ENCODE peak calls at places on chromosomes 12 and 14, in six cellular contexts. One of them, this sample, is unnamed.
A peak's percentile ranks its signal among the peaks of the same experiment; 100 is the strongest.

GRCh38 chr12:49328816-49329215 is 5.8 kb downstream of the TROAP start:
- DNase-seq in psoas muscle: no peak
- DNase-seq in fibroblast of pulmonary artery: no peak
- DNase-seq in astrocyte of the spinal cord: no peak
- DNase-seq in SJSA1: no peak
- DNase-seq in fibroblast of the aortic adventitia: no peak
- DNase-seq in this sample: no peak

GRCh38 chr12:116423053-116423452 is 136.1 kb upstream of the MAP1LC3B2 start:
- DNase-seq in fibroblast of the aortic adventitia: peak; percentile 95
- DNase-seq in SJSA1: no peak
- DNase-seq in fibroblast of pulmonary artery: peak; percentile 91
- DNase-seq in psoas muscle: no peak
- DNase-seq in astrocyte of the spinal cord: peak; percentile 26
- DNase-seq in this sample: peak; percentile 62

GRCh38 chr12:64781374-64782029 is 22.3 kb upstream of the GNS start:
- DNase-seq in fibroblast of pulmonary artery: no peak
- DNase-seq in fibroblast of the aortic adventitia: no peak
- DNase-seq in SJSA1: no peak
- DNase-seq in psoas muscle: no peak
- DNase-seq in astrocyte of the spinal cord: no peak
- DNase-seq in this sample: no peak

GRCh38 chr12:51631591-51631990 is 40.6 kb downstream of the SCN8A start:
- DNase-seq in psoas muscle: no peak
- DNase-seq in fibroblast of pulmonary artery: peak; percentile 29
- DNase-seq in fibroblast of the aortic adventitia: peak; percentile 55
- DNase-seq in astrocyte of the spinal cord: peak; percentile 70
- DNase-seq in SJSA1: no peak
- DNase-seq in this sample: peak; percentile 21

GRCh38 chr12:132477703-132478432 is 12.1 kb upstream of the FBRSL1 start:
- DNase-seq in SJSA1: no peak
- DNase-seq in astrocyte of the spinal cord: no peak
- DNase-seq in fibroblast of the aortic adventitia: no peak
- DNase-seq in psoas muscle: peak; percentile 21
- DNase-seq in fibroblast of pulmonary artery: no peak
- DNase-seq in this sample: no peak

GRCh38 chr12:7498832-7499231 is 4.7 kb downstream of the CD163 start:
- DNase-seq in SJSA1: peak; percentile 65
- DNase-seq in fibroblast of the aortic adventitia: peak; percentile 90
- DNase-seq in fibroblast of pulmonary artery: peak; percentile 37
- DNase-seq in astrocyte of the spinal cord: peak; percentile 80
- DNase-seq in psoas muscle: no peak
- DNase-seq in this sample: peak; percentile 89

GRCh38 chr12:109881752-109882151 is 1.4 kb upstream of the GLTP start:
- DNase-seq in SJSA1: no peak
- DNase-seq in psoas muscle: no peak
- DNase-seq in astrocyte of the spinal cord: no peak
- DNase-seq in fibroblast of pulmonary artery: no peak
- DNase-seq in fibroblast of the aortic adventitia: no peak
- DNase-seq in this sample: no peak

GRCh38 chr14:91770185-91770584 is 38.3 kb upstream of the CATSPERB start:
- DNase-seq in fibroblast of pulmonary artery: no peak
- DNase-seq in SJSA1: no peak
- DNase-seq in psoas muscle: no peak
- DNase-seq in fibroblast of the aortic adventitia: no peak
- DNase-seq in astrocyte of the spinal cord: no peak
- DNase-seq in this sample: no peak

GRCh38 chr14:24430682-24431568 is 1.2 kb downstream of the KHNYN start:
- DNase-seq in fibroblast of pulmonary artery: peak; percentile 46
- DNase-seq in psoas muscle: no peak
- DNase-seq in fibroblast of the aortic adventitia: peak; percentile 85
- DNase-seq in astrocyte of the spinal cord: peak; percentile 40
- DNase-seq in SJSA1: peak; percentile 48
- DNase-seq in this sample: peak; percentile 50

GRCh38 chr12:93403988-93404803 is 26.5 kb downstream of the NUDT4 start:
- DNase-seq in fibroblast of pulmonary artery: peak; percentile 49
- DNase-seq in astrocyte of the spinal cord: no peak
- DNase-seq in psoas muscle: no peak
- DNase-seq in SJSA1: no peak
- DNase-seq in fibroblast of the aortic adventitia: no peak
- DNase-seq in this sample: no peak

GRCh38 chr12:25194722-25195055 is 271 bp downstream of the DNAI7 start:
- DNase-seq in fibroblast of the aortic adventitia: no peak
- DNase-seq in psoas muscle: no peak
- DNase-seq in fibroblast of pulmonary artery: no peak
- DNase-seq in SJSA1: no peak
- DNase-seq in astrocyte of the spinal cord: no peak
- DNase-seq in this sample: no peak

GRCh38 chr12:13024151-13024946 is 19.8 kb upstream of the FAM234B start:
- DNase-seq in SJSA1: no peak
- DNase-seq in psoas muscle: no peak
- DNase-seq in fibroblast of the aortic adventitia: peak; percentile 77
- DNase-seq in fibroblast of pulmonary artery: peak; percentile 86
- DNase-seq in astrocyte of the spinal cord: peak; percentile 77
- DNase-seq in this sample: peak; percentile 51

GRCh38 chr12:19689801-19690472 is 250.6 kb downstream of the AEBP2 start:
- DNase-seq in fibroblast of the aortic adventitia: no peak
- DNase-seq in psoas muscle: no peak
- DNase-seq in astrocyte of the spinal cord: no peak
- DNase-seq in fibroblast of pulmonary artery: no peak
- DNase-seq in SJSA1: no peak
- DNase-seq in this sample: no peak

GRCh38 chr14:80271389-80271788 is 60.1 kb upstream of the DIO2 start:
- DNase-seq in psoas muscle: no peak
- DNase-seq in fibroblast of the aortic adventitia: no peak
- DNase-seq in fibroblast of pulmonary artery: peak; percentile 46
- DNase-seq in astrocyte of the spinal cord: no peak
- DNase-seq in SJSA1: no peak
- DNase-seq in this sample: no peak
- H3K4me3 ChIP-seq in psoas muscle: no peak overlapping the region
- H3K4me3 ChIP-seq in fibroblast of the aortic adventitia: no peak overlapping the region
- H3K4me3 ChIP-seq in fibroblast of pulmonary artery: no peak overlapping the region
- H3K4me3 ChIP-seq in astrocyte of the spinal cord: no peak overlapping the region
- H3K4me3 ChIP-seq in SJSA1: no peak overlapping the region
- H3K4me3 ChIP-seq in this sample: no peak overlapping the region

GRCh38 chr12:92289611-92290010 is 144.0 kb upstream of the BTG1 start:
- DNase-seq in fibroblast of pulmonary artery: no peak
- DNase-seq in fibroblast of the aortic adventitia: no peak
- DNase-seq in astrocyte of the spinal cord: no peak
- DNase-seq in psoas muscle: no peak
- DNase-seq in SJSA1: no peak
- DNase-seq in this sample: no peak

GRCh38 chr12:92292016-92292415 is 146.4 kb upstream of the BTG1 start:
- DNase-seq in psoas muscle: no peak
- DNase-seq in fibroblast of pulmonary artery: no peak
- DNase-seq in SJSA1: no peak
- DNase-seq in astrocyte of the spinal cord: no peak
- DNase-seq in fibroblast of the aortic adventitia: no peak
- DNase-seq in this sample: no peak

GRCh38 chr12:92288533-92288932 is 142.9 kb upstream of the BTG1 start:
- DNase-seq in SJSA1: no peak
- DNase-seq in psoas muscle: no peak
- DNase-seq in astrocyte of the spinal cord: no peak
- DNase-seq in fibroblast of the aortic adventitia: no peak
- DNase-seq in fibroblast of pulmonary artery: no peak
- DNase-seq in this sample: no peak

GRCh38 chr12:92290881-92291280 is 145.2 kb upstream of the BTG1 start:
- DNase-seq in fibroblast of pulmonary artery: no peak
- DNase-seq in astrocyte of the spinal cord: peak; percentile 18
- DNase-seq in SJSA1: no peak
- DNase-seq in psoas muscle: no peak
- DNase-seq in fibroblast of the aortic adventitia: no peak
- DNase-seq in this sample: no peak

GRCh38 chr12:92290016-92290685 is 144.5 kb upstream of the BTG1 start:
- DNase-seq in astrocyte of the spinal cord: peak; percentile 57
- DNase-seq in SJSA1: no peak
- DNase-seq in fibroblast of pulmonary artery: peak; percentile 54
- DNase-seq in fibroblast of the aortic adventitia: peak; percentile 75
- DNase-seq in psoas muscle: no peak
- DNase-seq in this sample: no peak
- H3K4me3 ChIP-seq in astrocyte of the spinal cord: no peak overlapping the region
- H3K4me3 ChIP-seq in SJSA1: no peak overlapping the region
- H3K4me3 ChIP-seq in fibroblast of pulmonary artery: no peak overlapping the region
- H3K4me3 ChIP-seq in fibroblast of the aortic adventitia: no peak overlapping the region
- H3K4me3 ChIP-seq in psoas muscle: no peak overlapping the region
- H3K4me3 ChIP-seq in this sample: no peak overlapping the region

DNA sequence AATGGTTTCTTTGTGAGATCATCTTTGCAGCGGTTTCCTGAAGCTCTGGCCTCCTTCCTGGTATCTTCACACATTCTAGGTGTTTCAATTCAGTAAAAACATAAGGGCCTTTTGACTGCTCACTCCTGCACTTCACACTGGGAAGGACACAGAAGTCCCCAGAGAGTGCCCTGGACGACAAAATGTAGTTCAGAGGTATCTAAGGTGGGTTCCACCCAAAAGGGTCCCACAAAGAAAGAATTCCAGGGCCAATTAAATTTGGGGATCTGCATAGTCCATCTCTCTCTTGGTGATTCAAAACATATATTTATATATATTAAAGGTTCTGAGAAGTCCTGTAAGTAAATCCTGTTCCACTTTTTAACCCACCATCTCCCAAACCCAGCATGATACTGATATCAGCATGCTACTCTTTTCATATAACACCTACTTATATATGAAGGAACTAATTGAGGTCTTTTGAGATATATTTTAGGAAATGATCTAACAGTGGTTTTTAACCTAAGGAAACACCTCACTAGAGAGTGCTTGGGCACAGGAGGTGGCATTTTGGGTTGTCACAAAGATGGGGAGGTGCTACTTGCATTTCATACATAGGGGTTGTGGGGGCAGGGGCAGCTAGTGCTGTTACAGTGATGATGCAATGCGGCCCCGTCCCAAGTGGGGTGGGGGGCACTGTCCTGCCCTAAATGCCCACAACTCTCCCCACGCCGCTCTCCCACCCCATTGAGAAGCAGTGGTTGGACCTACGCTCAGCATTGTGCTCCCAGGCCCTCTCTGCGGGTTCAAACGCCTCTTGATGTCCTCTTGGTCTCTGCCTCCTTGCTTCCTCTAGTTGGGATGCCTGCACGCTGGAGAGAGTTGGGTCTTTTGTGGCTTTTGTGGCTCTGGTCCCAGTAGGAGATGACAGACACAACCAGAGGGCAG is 109.4 kb downstream of the ARF6 start:
- DNase-seq in fibroblast of the aortic adventitia: no peak
- DNase-seq in psoas muscle: peak; percentile 58
- DNase-seq in fibroblast of pulmonary artery: no peak
- DNase-seq in SJSA1: no peak
- DNase-seq in astrocyte of the spinal cord: no peak
- DNase-seq in this sample: no peak
- H3K4me3 ChIP-seq in fibroblast of the aortic adventitia: no peak overlapping the region
- H3K4me3 ChIP-seq in psoas muscle: peak overlapping the region; percentile 73
- H3K4me3 ChIP-seq in fibroblast of pulmonary artery: no peak overlapping the region
- H3K4me3 ChIP-seq in SJSA1: peak overlapping the region; percentile 32
- H3K4me3 ChIP-seq in astrocyte of the spinal cord: no peak overlapping the region
- H3K4me3 ChIP-seq in this sample: no peak overlapping the region

GRCh38 chr14:33733310-33733709 is 217.6 kb downstream of the EGLN3 start:
- DNase-seq in fibroblast of pulmonary artery: no peak
- DNase-seq in psoas muscle: no peak
- DNase-seq in astrocyte of the spinal cord: no peak
- DNase-seq in SJSA1: no peak
- DNase-seq in fibroblast of the aortic adventitia: no peak
- DNase-seq in this sample: no peak

GRCh38 chr14:33736979-33737378 is 213.9 kb downstream of the EGLN3 start:
- DNase-seq in psoas muscle: no peak
- DNase-seq in fibroblast of pulmonary artery: no peak
- DNase-seq in astrocyte of the spinal cord: no peak
- DNase-seq in fibroblast of the aortic adventitia: no peak
- DNase-seq in SJSA1: no peak
- DNase-seq in this sample: no peak

GRCh38 chr14:33736299-33736698 is 214.6 kb downstream of the EGLN3 start:
- DNase-seq in psoas muscle: no peak
- DNase-seq in SJSA1: no peak
- DNase-seq in astrocyte of the spinal cord: no peak
- DNase-seq in fibroblast of the aortic adventitia: no peak
- DNase-seq in fibroblast of pulmonary artery: no peak
- DNase-seq in this sample: no peak

GRCh38 chr14:33733721-33734120 is 217.2 kb downstream of the EGLN3 start:
- DNase-seq in SJSA1: no peak
- DNase-seq in fibroblast of pulmonary artery: no peak
- DNase-seq in fibroblast of the aortic adventitia: no peak
- DNase-seq in astrocyte of the spinal cord: no peak
- DNase-seq in psoas muscle: no peak
- DNase-seq in this sample: no peak

DNA sequence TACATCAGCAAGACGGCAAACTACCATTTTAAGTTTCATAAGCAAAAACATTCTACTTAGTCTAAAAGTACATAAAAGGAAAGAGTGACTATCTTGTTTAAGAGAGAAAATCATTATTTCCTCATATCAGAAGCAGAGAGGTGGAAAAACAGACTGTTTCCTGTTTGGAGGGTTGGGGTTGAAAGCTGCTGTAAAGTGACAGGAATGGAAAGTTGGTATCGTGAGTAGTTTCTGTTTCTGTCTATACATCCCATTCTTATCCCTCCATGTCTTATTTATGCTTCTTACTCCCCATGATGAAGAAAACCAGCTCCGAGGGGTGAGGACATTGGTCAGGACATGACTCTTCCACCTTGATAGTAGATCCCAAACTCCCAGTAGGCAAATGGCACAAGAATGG is 216.5 kb downstream of the EGLN3 start:
- DNase-seq in SJSA1: no peak
- DNase-seq in fibroblast of the aortic adventitia: no peak
- DNase-seq in astrocyte of the spinal cord: no peak
- DNase-seq in fibroblast of pulmonary artery: no peak
- DNase-seq in psoas muscle: no peak
- DNase-seq in this sample: no peak
- H3K4me3 ChIP-seq in SJSA1: no peak overlapping the region
- H3K4me3 ChIP-seq in fibroblast of the aortic adventitia: no peak overlapping the region
- H3K4me3 ChIP-seq in astrocyte of the spinal cord: no peak overlapping the region
- H3K4me3 ChIP-seq in fibroblast of pulmonary artery: no peak overlapping the region
- H3K4me3 ChIP-seq in psoas muscle: no peak overlapping the region
- H3K4me3 ChIP-seq in this sample: no peak overlapping the region

DNA sequence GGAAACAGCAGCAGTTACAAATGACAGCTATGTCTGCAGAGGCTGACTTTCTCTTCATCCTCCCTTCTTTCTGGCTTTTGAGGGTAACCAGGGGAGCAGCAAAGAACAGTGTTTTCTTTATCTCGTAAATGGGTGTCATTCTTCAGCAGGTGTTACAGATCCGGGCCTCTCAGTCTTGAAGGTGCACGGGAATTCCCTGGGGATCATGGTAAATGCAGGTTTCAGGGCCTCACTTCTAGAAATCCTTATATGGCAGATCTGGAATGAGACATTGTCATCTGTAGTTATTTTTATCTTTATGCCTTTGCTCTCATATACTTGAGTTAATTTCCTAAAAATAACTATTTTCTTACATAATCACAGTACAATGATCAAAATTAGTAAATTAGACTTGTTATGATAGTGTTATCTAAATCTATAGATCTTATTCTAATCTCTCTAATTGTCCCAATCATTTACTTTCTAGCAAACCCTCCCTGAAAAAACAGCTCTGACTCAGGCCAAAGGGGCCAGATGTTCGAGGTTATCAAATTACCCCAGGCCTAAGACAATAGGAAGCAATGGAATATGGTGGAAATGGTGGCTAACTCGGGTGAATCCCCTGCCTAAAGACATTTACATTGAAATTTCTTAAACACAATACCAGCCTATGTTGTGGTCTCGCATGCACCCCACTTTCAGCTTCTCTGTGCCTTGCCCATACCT is 145.0 kb downstream of the CAND1 start:
- DNase-seq in SJSA1: no peak
- DNase-seq in astrocyte of the spinal cord: no peak
- DNase-seq in psoas muscle: no peak
- DNase-seq in fibroblast of the aortic adventitia: no peak
- DNase-seq in fibroblast of pulmonary artery: no peak
- DNase-seq in this sample: no peak
- H3K4me3 ChIP-seq in SJSA1: no peak overlapping the region
- H3K4me3 ChIP-seq in astrocyte of the spinal cord: no peak overlapping the region
- H3K4me3 ChIP-seq in psoas muscle: peak overlapping the region; percentile 12
- H3K4me3 ChIP-seq in fibroblast of the aortic adventitia: no peak overlapping the region
- H3K4me3 ChIP-seq in fibroblast of pulmonary artery: no peak overlapping the region
- H3K4me3 ChIP-seq in this sample: no peak overlapping the region

GRCh38 chr12:124019115-124019514 is 46.1 kb downstream of the ZNF664 start:
- DNase-seq in fibroblast of the aortic adventitia: no peak
- DNase-seq in SJSA1: no peak
- DNase-seq in fibroblast of pulmonary artery: no peak
- DNase-seq in psoas muscle: no peak
- DNase-seq in astrocyte of the spinal cord: no peak
- DNase-seq in this sample: no peak
- H3K4me3 ChIP-seq in fibroblast of the aortic adventitia: no peak overlapping the region
- H3K4me3 ChIP-seq in SJSA1: no peak overlapping the region
- H3K4me3 ChIP-seq in fibroblast of pulmonary artery: no peak overlapping the region
- H3K4me3 ChIP-seq in psoas muscle: no peak overlapping the region
- H3K4me3 ChIP-seq in astrocyte of the spinal cord: no peak overlapping the region
- H3K4me3 ChIP-seq in this sample: no peak overlapping the region

This sample was measured in skeletal muscle cell.